ENCODE peak calls at places on chromosomes 1 and 21, in four cellular contexts. N is activated naive CD8-positive, alpha-beta T cell treated with anti-CD3 and anti-CD28 coated beads, Interleukin-2, amount 10 ng/mL, durations not matched to agents 7 days and 5 days; A is heart right ventricle; G is cardiac fibroblast. T is an unnamed sample.

GRCh38 chr1:28516518-28516956 is 10.7 kb downstream of the RCC1 start:
- DNase-seq in N (no peak), A (no peak), G (no peak), T (no peak)

GRCh38 chr1:2970311-2971145 is 50.7 kb upstream of the ACTRT2 start:
- DNase-seq in N (no peak), A (no peak), G (no peak), T (no peak)

GRCh38 chr1:177645491-177645890 is 324.4 kb downstream of the SEC16B start:
- DNase-seq in N (no peak), A (no peak), G (no peak), T (no peak)

GRCh38 chr1:2311184-2312032 is 79.9 kb downstream of the MORN1 start:
- DNase-seq in N (peak), A (no peak), G (peak), T (peak)

GRCh38 chr1:208437416-208437815 is 193.2 kb upstream of the PLXNA2 start:
- DNase-seq in N (no peak), A (no peak), G (no peak), T (no peak)

GRCh38 chr21:17848228-17848627 is 29.1 kb upstream of the C21orf91 start:
- DNase-seq in N (no peak), A (peak), G (peak), T (no peak)

GRCh38 chr1:42679364-42679983 is 2.7 kb upstream of the YBX1 start:
- DNase-seq in N (no peak), A (no peak), G (no peak), T (no peak)

GRCh38 chr1:23904748-23905357 is 8.3 kb downstream of the CNR2 start:
- DNase-seq in N (peak), A (no peak), G (no peak), T (no peak)

GRCh38 chr1:47712596-47713299 is 274.9 kb downstream of the FOXD2 start:
- DNase-seq in N (no peak), A (no peak), G (no peak), T (no peak)

GRCh38 chr1:243294723-243295121 is 38.9 kb downstream of the SDCCAG8 start:
- DNase-seq in N (no peak), A (no peak), G (no peak), T (no peak)

GRCh38 chr1:93338426-93338825 is 7.3 kb upstream of the DR1 start:
- DNase-seq in N (no peak), A (no peak), G (peak), T (no peak)

GRCh38 chr1:170856455-170856854 is 78.9 kb upstream of the MROH9 start:
- DNase-seq in N (no peak), A (no peak), G (peak), T (no peak)

GRCh38 chr1:995665-996633 is 3.9 kb downstream of the HES4 start:
- DNase-seq in N (no peak), A (peak), G (no peak), T (no peak)

GRCh38 chr1:154342132-154342531 is 16.8 kb downstream of the ATP8B2 start:
- DNase-seq in N (no peak), A (no peak), G (no peak), T (no peak)

GRCh38 chr21:45200596-45201296 is 86.9 kb downstream of the POFUT2 start:
- DNase-seq in N (no peak), A (no peak), G (no peak), T (no peak)

GRCh38 chr1:212301570-212301969 is 16.4 kb downstream of the PPP2R5A start:
- DNase-seq in N (no peak), A (no peak), G (peak), T (no peak)

GRCh38 chr1:70034403-70034802 is 171.0 kb downstream of the LRRC40 start:
- DNase-seq in N (no peak), A (no peak), G (peak), T (no peak)

GRCh38 chr1:77759090-77760028 is at the start of gene USP33:
- DNase-seq in N (peak), A (peak), G (peak), T (peak)

GRCh38 chr1:172390620-172391491 is 29.6 kb upstream of the C1orf105 start:
- DNase-seq in N (no peak), A (peak), G (no peak), T (no peak)

GRCh38 chr1:25682059-25682601 is 65.5 kb downstream of the MAN1C1 start:
- DNase-seq in N (no peak), A (no peak), G (no peak), T (no peak)

GRCh38 chr1:85576642-85577420 is 3.7 kb upstream of the CCN1 start:
- DNase-seq in N (peak), A (peak), G (peak), T (peak)

GRCh38 chr1:218257971-218258370 is 27.1 kb upstream of the RRP15 start:
- DNase-seq in N (no peak), A (no peak), G (no peak), T (no peak)

GRCh38 chr1:156060937-156061636 is at the start of gene RAB25:
- DNase-seq in N (no peak), A (no peak), G (no peak), T (no peak)

T was measured in left cardiac atrium.